ENCODE peak calls at places on chromosome 11, in five cellular contexts. J, D, H, Y and N are unnamed samples.

GRCh38 chr11:14386895-14387480 is 28.0 kb upstream of the RRAS2 start:
- DNase-seq in J (no peak), D (no peak), H (peak), Y (peak), N (no peak)

GRCh38 chr11:96464695-96465307 is 75.0 kb downstream of the JRKL start:
- DNase-seq in J (peak), D (no peak), H (peak), Y (peak), N (no peak)

GRCh38 chr11:77879218-77879617 is 58.3 kb downstream of the AAMDC start:
- DNase-seq in J (no peak), D (no peak), H (peak), Y (peak), N (no peak)

GRCh38 chr11:112499153-112499907 is 238.7 kb upstream of the PLET1 start:
- DNase-seq in J (no peak), D (no peak), H (no peak), Y (no peak), N (no peak)

GRCh38 chr11:914747-915493 is 4.3 kb upstream of the CHID1 start:
- DNase-seq in J (no peak), D (no peak), H (no peak), Y (no peak), N (peak)

GRCh38 chr11:134947556-134947955 is 535.5 kb upstream of the B3GAT1 start:
- DNase-seq in J (no peak), D (no peak), H (no peak), Y (no peak), N (no peak)

GRCh38 chr11:74460065-74460464 is 7.3 kb downstream of the KCNE3 start:
- DNase-seq in J (no peak), D (no peak), H (no peak), Y (no peak), N (no peak)

GRCh38 chr11:77209663-77210062 is 81.6 kb downstream of the MYO7A start:
- DNase-seq in J (no peak), D (no peak), H (no peak), Y (no peak), N (no peak)

GRCh38 chr11:67646535-67647336 is 3.8 kb downstream of the ACY3 start:
- DNase-seq in J (no peak), D (peak), H (no peak), Y (no peak), N (no peak)

GRCh38 chr11:93532285-93532789 is 10.9 kb downstream of the SMCO4 start:
- DNase-seq in J (no peak), D (no peak), H (peak), Y (no peak), N (no peak)

GRCh38 chr11:116773203-116774112 is 671 bp upstream of the BUD13 start:
- DNase-seq in J (no peak), D (no peak), H (no peak), Y (peak), N (no peak)

GRCh38 chr11:18012314-18012905 is 437 bp downstream of the SERGEF start:
- DNase-seq in J (no peak), D (peak), H (peak), Y (peak), N (no peak)

GRCh38 chr11:64881476-64881875 is 3.1 kb upstream of the EHD1 start:
- DNase-seq in J (no peak), D (no peak), H (no peak), Y (no peak), N (no peak)

GRCh38 chr11:18463439-18463838 is 7.8 kb downstream of the LDHAL6A start:
- DNase-seq in J (no peak), D (no peak), H (no peak), Y (no peak), N (no peak)

GRCh38 chr11:109892321-109892794 is 200.8 kb upstream of the ZC3H12C start:
- DNase-seq in J (no peak), D (no peak), H (no peak), Y (peak), N (no peak)

GRCh38 chr11:7514099-7514725 is 413 bp downstream of the PPFIBP2 start:
- DNase-seq in J (no peak), D (no peak), H (no peak), Y (no peak), N (peak)

GRCh38 chr11:119236490-119236889 is 30.4 kb downstream of the CBL start:
- DNase-seq in J (no peak), D (no peak), H (peak), Y (peak), N (no peak)